ENCODE peak calls at places on chromosomes 4 and X, in nine cellular contexts. A is hepatocyte, Z is cardiac fibroblast, F is tibial nerve, U is HCT116, P is suprapubic skin, M is BJ, W is BE2C, R is PC-9. N is an unnamed sample.

GRCh38 chrX:119228506-119229290 is 7.4 kb upstream of the PGRMC1 start:
- DNase-seq in M (peak; percentile 73), F (no peak), P (no peak), A (peak; percentile 23), W (no peak), U (no peak), Z (peak; percentile 91), R (peak; percentile 14), N (no peak)

GRCh38 chrX:106698693-106699092 is 27.8 kb upstream of the RNF128 start:
- DNase-seq in Z (peak; percentile 12), W (no peak), R (no peak), P (no peak), U (no peak), F (no peak), M (no peak), A (no peak), N (no peak)

GRCh38 chr4:57053508-57053907 is 56.7 kb downstream of the IGFBP7 start:
- DNase-seq in M (no peak), R (no peak), P (no peak), F (no peak), W (no peak), A (no peak), Z (peak; percentile 61), U (no peak), N (no peak)

GRCh38 chr4:183674153-183674552 is 15.1 kb downstream of the TRAPPC11 start:
- DNase-seq in W (no peak), P (no peak), U (no peak), M (no peak), A (no peak), R (no peak), F (no peak), Z (no peak), N (no peak)

GRCh38 chr4:113635739-113636437 is 125.7 kb downstream of the CAMK2D start:
- DNase-seq in W (no peak), U (no peak), P (no peak), F (no peak), M (no peak), Z (peak; percentile 68), A (no peak), R (no peak), N (no peak)

GRCh38 chr4:37427193-37427592 is 182.7 kb downstream of the NWD2 start:
- DNase-seq in Z (no peak), P (no peak), A (no peak), W (no peak), F (no peak), M (no peak), R (no peak), U (no peak), N (no peak)

GRCh38 chrX:13028871-13029336 is 15.5 kb downstream of the FAM9C start:
- DNase-seq in M (no peak), A (peak; percentile 57), W (no peak), U (no peak), P (no peak), R (peak; percentile 72), Z (no peak), F (no peak), N (no peak)

GRCh38 chr4:78629991-78630541 is 78.5 kb downstream of the ANXA3 start:
- DNase-seq in U (no peak), P (no peak), Z (no peak), F (no peak), A (peak; percentile 63), R (no peak), W (peak; percentile 56), M (no peak), N (no peak)

GRCh38 chr4:158778712-158779111 is 9.9 kb downstream of the FNIP2 start:
- DNase-seq in F (no peak), R (no peak), W (no peak), U (no peak), Z (no peak), P (no peak), M (no peak), A (no peak), N (no peak)

GRCh38 chrX:8887004-8887403 is 85.8 kb upstream of the FAM9A start:
- DNase-seq in W (no peak), R (no peak), M (no peak), Z (no peak), P (no peak), U (no peak), F (no peak), A (no peak), N (no peak)

GRCh38 chrX:54950730-54951375 is 30.2 kb downstream of the TRO start:
- DNase-seq in A (no peak), P (no peak), U (no peak), F (no peak), Z (no peak), M (no peak), W (peak; percentile 47), R (no peak), N (no peak)

GRCh38 chr4:173357939-173358338 is 12.8 kb upstream of the SAP30 start:
- DNase-seq in P (no peak), Z (no peak), U (no peak), F (no peak), A (no peak), W (no peak), R (no peak), M (no peak), N (no peak)

DNA sequence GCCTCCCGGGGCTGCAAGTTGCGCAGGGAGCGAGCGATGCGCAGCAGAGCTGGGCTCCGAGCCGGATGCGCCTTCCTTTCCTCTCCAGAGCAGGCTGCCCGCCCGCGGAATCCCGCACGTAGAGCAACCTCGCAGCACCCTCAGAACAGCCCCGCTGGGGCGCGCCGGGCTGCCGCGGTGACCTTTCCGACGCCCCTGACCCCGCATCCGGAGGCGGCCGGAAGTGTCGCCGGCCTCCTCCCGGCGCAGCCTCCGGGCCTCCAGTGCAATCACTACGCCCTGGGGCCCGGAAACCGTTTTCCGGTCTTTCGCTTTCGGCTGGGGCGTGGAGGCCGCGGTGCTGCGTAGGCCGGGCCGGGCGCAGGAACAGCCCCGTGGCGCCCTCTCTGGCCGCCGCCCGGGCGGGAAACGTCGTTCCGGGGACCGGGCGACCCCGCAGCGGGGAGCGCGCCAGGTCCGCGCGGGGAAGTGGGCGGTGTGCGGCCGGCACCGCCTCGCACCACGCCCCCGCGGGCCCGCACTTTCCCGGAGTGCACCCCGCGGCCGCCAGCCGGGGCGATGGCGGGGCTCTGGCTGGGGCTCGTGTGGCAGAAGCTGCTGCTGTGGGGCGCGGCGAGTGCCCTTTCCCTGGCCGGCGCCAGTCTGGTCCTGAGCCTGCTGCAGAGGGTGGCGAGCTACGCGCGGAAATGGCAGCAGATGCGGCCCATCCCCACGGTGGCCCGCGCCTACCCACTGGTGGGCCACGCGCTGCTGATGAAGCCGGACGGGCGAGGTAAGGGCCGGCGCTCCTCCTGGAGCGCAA is at the start of gene CYP4V2:
- DNase-seq in A (peak; percentile 88), R (peak; percentile 78), W (peak; percentile 63), Z (peak; percentile 88), P (peak; percentile 88), U (peak; percentile 51), F (peak; percentile 58), M (no peak), N (peak; percentile 76)
- TF ChIP-seq CTCF in A (peak; percentile 18), R (no peak), W (no peak), Z (no peak), P (no peak), U (no peak), F (peak; percentile 50), M (no peak), N (peak; percentile 49)

GRCh38 chrX:39418936-39419659 is 617.8 kb downstream of the MID1IP1 start:
- DNase-seq in M (no peak), P (no peak), R (no peak), W (peak; percentile 56), F (no peak), Z (peak; percentile 7), A (peak; percentile 28), U (no peak), N (no peak)
- H3K4me3 ChIP-seq in M (no peak overlapping the region), P (no peak overlapping the region), R (no peak overlapping the region), W (peak overlapping the region; percentile 31), F (no peak overlapping the region), Z (no peak overlapping the region), A (no peak overlapping the region), U (no peak overlapping the region), N (no peak overlapping the region)

GRCh38 chrX:48472851-48473717 is 2.9 kb upstream of the FTSJ1 start:
- DNase-seq in A (no peak), F (no peak), M (no peak), U (no peak), Z (peak; percentile 27), W (no peak), R (no peak), P (no peak), N (no peak)
- TF ChIP-seq CTCF in A (no peak), F (no peak), M (no peak), U (no peak), Z (no peak), W (no peak), R (no peak), P (no peak), N (no peak)

GRCh38 chrX:33183366-33183765 is 28.0 kb downstream of the DMD start:
- DNase-seq in P (no peak), W (peak; percentile 36), M (no peak), Z (peak; percentile 59), U (no peak), A (peak; percentile 15), R (no peak), F (no peak), N (no peak)

GRCh38 chrX:33188881-33189280 is 22.5 kb downstream of the DMD start:
- DNase-seq in F (no peak), P (no peak), W (no peak), R (no peak), A (no peak), U (no peak), Z (no peak), M (no peak), N (no peak)

GRCh38 chrX:33190016-33190415 is 21.3 kb downstream of the DMD start:
- DNase-seq in W (no peak), A (no peak), Z (peak; percentile 51), R (no peak), F (no peak), P (no peak), M (no peak), U (no peak), N (no peak)

GRCh38 chrX:33188286-33188685 is 23.1 kb downstream of the DMD start:
- DNase-seq in R (no peak), W (no peak), U (no peak), Z (no peak), M (no peak), P (no peak), A (no peak), F (no peak), N (no peak)
- H3K4me3 ChIP-seq in R (no peak overlapping the region), W (no peak overlapping the region), U (no peak overlapping the region), Z (no peak overlapping the region), M (no peak overlapping the region), P (no peak overlapping the region), A (no peak overlapping the region), F (no peak overlapping the region), N (no peak overlapping the region)